ENCODE peak calls at places on chromosome 2, in four cellular contexts. N is MM.1S, G is HepG2, V is neural progenitor cell. X is an unnamed sample.

GRCh38 chr2:80473806-80474205 is 169.3 kb upstream of the LRRTM1 start:
- DNase-seq in N (no peak), G (no peak), V (no peak), X (no peak)

GRCh38 chr2:109102588-109103233 is 26.3 kb upstream of the SH3RF3 start:
- DNase-seq in N (no peak), G (no peak), V (peak), X (no peak)

GRCh38 chr2:41899189-41899588 is 148.6 kb upstream of the PKDCC start:
- DNase-seq in N (no peak), G (peak), V (no peak), X (peak)

GRCh38 chr2:240014327-240014726 is 10.8 kb downstream of the NDUFA10 start:
- DNase-seq in N (no peak), G (no peak), V (no peak), X (no peak)

GRCh38 chr2:200405599-200406298 is 99.3 kb downstream of the SPATS2L start:
- DNase-seq in N (no peak), G (peak), V (no peak), X (peak)

GRCh38 chr2:230472619-230473018 is 56.6 kb downstream of the SP100 start:
- DNase-seq in N (no peak), G (no peak), V (no peak), X (peak)

GRCh38 chr2:3377279-3377611 is 373 bp downstream of the EIPR1 start:
- DNase-seq in N (peak), G (peak), V (no peak), X (no peak)

GRCh38 chr2:68588589-68588988 is 54.8 kb upstream of the PROKR1 start:
- DNase-seq in N (no peak), G (no peak), V (no peak), X (no peak)

GRCh38 chr2:191836853-191837769 is 9.8 kb downstream of the CAVIN2 start:
- DNase-seq in N (no peak), G (no peak), V (no peak), X (no peak)

GRCh38 chr2:64291181-64291580 is 147.0 kb upstream of the PELI1 start:
- DNase-seq in N (no peak), G (no peak), V (no peak), X (peak)

GRCh38 chr2:236785611-236786057 is 216.0 kb downstream of the ACKR3 start:
- DNase-seq in N (no peak), G (no peak), V (no peak), X (no peak)

GRCh38 chr2:41881249-41881648 is 166.6 kb upstream of the PKDCC start:
- DNase-seq in N (no peak), G (no peak), V (no peak), X (no peak)

GRCh38 chr2:128373346-128374000 is 54.8 kb upstream of the HS6ST1 start:
- DNase-seq in N (no peak), G (no peak), V (no peak), X (no peak)

GRCh38 chr2:205964111-205964761 is 121.7 kb downstream of the INO80D start:
- DNase-seq in N (no peak), G (peak), V (no peak), X (no peak)

GRCh38 chr2:26469092-26469710 is 8.7 kb downstream of the OTOF start:
- DNase-seq in N (peak), G (peak), V (peak), X (no peak)

DNA sequence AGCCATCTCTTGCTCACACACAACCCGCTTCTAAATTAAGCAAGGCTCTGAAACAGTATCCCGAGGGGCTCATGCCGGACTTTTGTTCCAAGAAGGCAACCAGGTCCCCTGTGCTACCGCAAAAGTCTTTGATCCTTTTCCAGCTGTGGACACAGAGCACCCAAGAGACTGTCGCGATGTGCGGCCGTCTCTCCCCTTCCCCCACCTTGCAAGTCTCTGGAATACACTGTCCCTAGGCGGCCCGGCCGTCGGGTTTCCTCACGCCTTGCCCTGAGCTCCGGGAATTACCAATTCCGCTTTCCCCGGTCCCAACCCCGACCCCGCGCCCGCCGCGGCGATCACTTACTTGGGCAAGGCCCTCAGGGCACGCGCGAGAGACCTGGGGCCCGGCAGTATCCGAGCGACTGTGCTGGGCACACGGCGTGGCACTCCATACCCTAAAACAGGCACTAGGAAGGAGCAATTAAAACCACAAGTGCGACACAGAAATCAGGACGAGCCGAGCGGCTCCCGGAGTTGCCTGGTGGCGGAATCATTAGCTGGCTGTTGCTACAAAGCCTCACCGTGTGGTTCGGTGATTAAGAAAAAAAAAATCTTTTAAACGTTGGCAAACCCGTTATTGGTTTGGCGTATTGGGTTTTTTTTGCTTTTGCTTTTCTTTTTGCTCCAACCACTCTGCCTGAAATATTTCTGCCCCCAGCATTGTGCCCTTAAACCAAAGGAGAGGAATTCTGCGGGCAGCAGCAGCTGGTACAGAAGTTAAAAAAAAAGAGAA is 2.2 kb upstream of the DLX1 start:
- DNase-seq in N (no peak), G (no peak), V (peak), X (no peak)
- TF ChIP-seq EZH2 in N (no peak), G (peak), V (peak), X (no peak)

GRCh38 chr2:104860141-104860790 is 6.4 kb downstream of the POU3F3 start:
- DNase-seq in N (no peak), G (no peak), V (peak), X (no peak)

GRCh38 chr2:104862061-104862941 is 8.4 kb downstream of the POU3F3 start:
- DNase-seq in N (no peak), G (no peak), V (peak), X (no peak)

GRCh38 chr2:104863229-104863584 is 9.3 kb downstream of the POU3F3 start:
- DNase-seq in N (no peak), G (no peak), V (no peak), X (no peak)

GRCh38 chr2:104859310-104860130 is 5.6 kb downstream of the POU3F3 start:
- DNase-seq in N (no peak), G (no peak), V (peak), X (no peak)

GRCh38 chr2:104861295-104862060 is 7.6 kb downstream of the POU3F3 start:
- DNase-seq in N (no peak), G (no peak), V (peak), X (no peak)
- TF ChIP-seq EZH2 in N (no peak), G (no peak), V (no peak), X (no peak)

GRCh38 chr2:12567411-12567810 is 149.3 kb upstream of the TRIB2 start:
- DNase-seq in N (no peak), G (no peak), V (no peak), X (peak)
- TF ChIP-seq EZH2 in N (no peak), G (no peak), V (no peak), X (no peak)

DNA sequence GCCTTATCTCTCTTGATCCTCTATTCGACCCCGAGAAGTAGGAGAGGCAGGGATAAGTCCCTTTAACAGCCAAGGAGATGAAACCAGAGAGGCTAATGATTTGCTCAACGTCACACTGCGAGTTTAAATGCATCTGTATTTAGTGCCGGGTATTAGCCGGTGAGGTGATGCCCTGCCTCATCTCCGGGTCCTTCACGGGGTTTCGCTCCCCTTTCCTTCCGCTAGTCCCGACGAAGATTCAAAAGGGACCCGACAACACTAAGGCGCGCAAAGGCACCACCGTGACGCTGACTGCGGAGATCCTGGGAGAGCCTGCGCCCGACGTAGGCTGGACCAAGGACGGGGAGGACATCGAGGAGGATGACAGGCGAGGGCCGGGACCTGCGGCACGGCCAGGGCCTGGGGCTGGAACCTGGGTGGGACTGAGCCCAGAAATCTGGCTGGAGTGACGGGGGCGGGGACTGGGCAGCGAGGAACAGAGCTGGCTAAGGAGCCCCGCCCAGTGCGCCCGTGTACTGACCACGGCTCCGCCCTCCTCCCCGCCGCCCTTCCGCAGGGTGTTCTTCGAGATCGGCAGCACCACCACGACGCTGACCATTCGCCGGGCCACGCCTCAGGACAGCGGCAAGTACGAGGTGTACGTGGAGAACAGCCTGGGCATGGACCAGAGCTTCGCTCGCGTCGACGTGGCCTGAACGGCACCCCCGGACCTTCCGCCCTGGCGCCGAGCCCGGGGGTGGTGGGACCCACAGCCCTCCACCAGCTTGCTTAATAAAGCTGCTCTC is 1.0 kb upstream of the GMPPA start:
- DNase-seq in N (no peak), G (peak), V (peak), X (peak)
- TF ChIP-seq EZH2 in N (no peak), G (peak), V (peak), X (no peak)

GRCh38 chr2:44939074-44940052 is 2.1 kb upstream of the SIX3 start:
- DNase-seq in N (no peak), G (no peak), V (peak), X (peak)
- TF ChIP-seq EZH2 in N (no peak), G (no peak), V (no peak), X (no peak)

GRCh38 chr2:50346104-50346503 is 685.8 kb downstream of the NRXN1 start:
- DNase-seq in N (no peak), G (no peak), V (peak), X (no peak)
- TF ChIP-seq EZH2 in N (no peak), G (no peak), V (no peak), X (no peak)

GRCh38 chr2:118854507-118855300 is 7.3 kb upstream of the EN1 start:
- DNase-seq in N (no peak), G (no peak), V (peak), X (no peak)

GRCh38 chr2:118856978-118857676 is 9.7 kb upstream of the EN1 start:
- DNase-seq in N (no peak), G (no peak), V (peak), X (no peak)

GRCh38 chr2:118857677-118858484 is 10.4 kb upstream of the EN1 start:
- DNase-seq in N (no peak), G (no peak), V (peak), X (no peak)

GRCh38 chr2:118855451-118856279 is 8.2 kb upstream of the EN1 start:
- DNase-seq in N (peak), G (peak), V (peak), X (peak)

GRCh38 chr2:118856330-118856977 is 9.0 kb upstream of the EN1 start:
- DNase-seq in N (no peak), G (no peak), V (no peak), X (no peak)
- TF ChIP-seq EZH2 in N (no peak), G (no peak), V (no peak), X (no peak)

GRCh38 chr2:17849260-17849659 is 29.2 kb upstream of the KCNS3 start:
- DNase-seq in N (no peak), G (no peak), V (peak), X (no peak)
- TF ChIP-seq EZH2 in N (no peak), G (no peak), V (no peak), X (no peak)

X was measured in PC-9.